ENCODE peak calls at places on chromosomes 2 and 18, in ten cellular contexts. H is breast epithelium, Z is GM23338, O is SK-N-SH, M is SK-N-MC, K is stomach, C is sigmoid colon, A is K562, S is transverse colon, Q is spleen. R is an unnamed sample.

GRCh38 chr2:47437287-47437686 is 34.3 kb downstream of the MSH2 start:
- DNase-seq in S (no peak), K (no peak), Q (no peak), O (peak), A (peak), Z (peak), M (no peak), H (no peak), C (no peak), R (no peak)

GRCh38 chr2:102191501-102191900 is 4.7 kb downstream of the IL1RL2 start:
- DNase-seq in C (no peak), H (no peak), O (no peak), S (no peak), A (no peak), Z (no peak), K (no peak), Q (no peak), M (no peak), R (no peak)

GRCh38 chr2:36360063-36360462 is 4.5 kb downstream of the CRIM1 start:
- DNase-seq in A (no peak), Z (no peak), C (no peak), H (no peak), S (no peak), Q (no peak), K (no peak), M (no peak), O (no peak), R (no peak)

GRCh38 chr2:236157366-236157765 is 10.8 kb downstream of the GBX2 start:
- DNase-seq in A (no peak), S (no peak), Z (no peak), K (no peak), M (no peak), Q (peak), C (no peak), O (no peak), H (no peak), R (no peak)

GRCh38 chr2:82139979-82140611 is 1835.5 kb upstream of the LRRTM1 start:
- DNase-seq in M (no peak), C (no peak), S (peak), A (no peak), Q (no peak), O (no peak), Z (no peak), K (no peak), H (no peak), R (no peak)

GRCh38 chr18:60978338-60978737 is 354.9 kb upstream of the CDH20 start:
- DNase-seq in M (no peak), Z (peak), H (no peak), A (no peak), S (no peak), O (no peak), C (no peak), Q (no peak), K (no peak), R (no peak)

GRCh38 chr2:128581849-128582244 is 263.2 kb upstream of the HS6ST1 start:
- DNase-seq in Z (no peak), H (peak), M (no peak), Q (no peak), K (no peak), C (no peak), A (no peak), S (no peak), O (no peak), R (no peak)

GRCh38 chr2:55590810-55591440 is 26.5 kb downstream of the PPP4R3B start:
- DNase-seq in K (no peak), O (no peak), C (no peak), S (no peak), A (peak), Q (no peak), M (no peak), Z (no peak), H (no peak), R (no peak)

GRCh38 chr2:226295123-226295522 is 504.5 kb downstream of the IRS1 start:
- DNase-seq in M (no peak), C (no peak), Z (no peak), K (no peak), H (no peak), Q (no peak), S (no peak), O (no peak), A (no peak), R (no peak)

GRCh38 chr2:178536037-178536436 is 55.8 kb downstream of the PLEKHA3 start:
- DNase-seq in K (no peak), A (no peak), H (no peak), M (no peak), S (no peak), O (no peak), C (no peak), Q (no peak), Z (no peak), R (no peak)

GRCh38 chr2:240325654-240326031 is 109.8 kb upstream of the GPC1 start:
- DNase-seq in O (peak), K (no peak), Z (no peak), H (no peak), Q (no peak), A (no peak), S (no peak), C (no peak), M (no peak), R (no peak)

GRCh38 chr18:56030060-56030459 is 442.1 kb upstream of the TCF4 start:
- DNase-seq in O (no peak), Q (no peak), C (no peak), A (no peak), S (no peak), Z (no peak), M (no peak), H (no peak), K (no peak), R (no peak)

GRCh38 chr2:5981241-5982055 is 289.3 kb downstream of the SOX11 start:
- DNase-seq in Z (peak), O (peak), A (no peak), H (no peak), Q (no peak), K (no peak), S (no peak), C (no peak), M (no peak), R (no peak)

GRCh38 chr2:46481541-46482193 is 2.3 kb downstream of the TMEM247 start:
- DNase-seq in M (no peak), Z (no peak), A (no peak), S (no peak), C (no peak), H (no peak), Q (no peak), O (no peak), K (no peak), R (no peak)

GRCh38 chr18:59200787-59201186 is 19.2 kb upstream of the GRP start:
- DNase-seq in A (peak), K (no peak), H (no peak), Z (peak), S (no peak), M (no peak), C (no peak), O (no peak), Q (no peak), R (no peak)

GRCh38 chr18:32469190-32469611 is 1.5 kb downstream of the GAREM1 start:
- DNase-seq in O (peak), M (no peak), Q (no peak), Z (no peak), K (peak), H (no peak), S (peak), A (peak), C (peak), R (no peak)

GRCh38 chr2:178397002-178397605 is 53.9 kb downstream of the PRKRA start:
- DNase-seq in C (no peak), H (no peak), S (no peak), Q (no peak), Z (peak), A (peak), K (no peak), O (peak), M (no peak), R (no peak)

GRCh38 chr2:121855456-121855985 is 100.1 kb downstream of the TSN start:
- DNase-seq in M (no peak), S (no peak), A (no peak), K (no peak), O (peak), H (no peak), C (no peak), Q (no peak), Z (no peak), R (no peak)

GRCh38 chr2:207109768-207110167 is 56.0 kb downstream of the KLF7 start:
- DNase-seq in M (no peak), C (no peak), A (no peak), Q (no peak), S (no peak), Z (no peak), K (no peak), H (no peak), O (no peak), R (no peak)

GRCh38 chr2:228084717-228085116 is 96.8 kb downstream of the SPHKAP start:
- DNase-seq in O (no peak), Z (no peak), A (no peak), M (no peak), Q (no peak), K (no peak), S (no peak), H (no peak), C (no peak), R (no peak)

GRCh38 chr2:181746844-181747243 is 66.5 kb upstream of the NEUROD1 start:
- DNase-seq in A (no peak), K (no peak), Q (no peak), S (no peak), M (no peak), H (no peak), Z (no peak), O (no peak), C (no peak), R (no peak)

GRCh38 chr18:73563345-73563744 is 584.3 kb downstream of the FBXO15 start:
- DNase-seq in K (no peak), S (no peak), C (no peak), M (no peak), Q (no peak), Z (no peak), H (no peak), A (no peak), O (no peak), R (no peak)

GRCh38 chr18:73421010-73421409 is 553.2 kb upstream of the NETO1 start:
- DNase-seq in H (no peak), S (no peak), K (no peak), O (no peak), C (no peak), Z (no peak), Q (no peak), M (no peak), A (no peak), R (no peak)

GRCh38 chr2:138724765-138725459 is 55.3 kb downstream of the NXPH2 start:
- DNase-seq in C (no peak), Q (no peak), A (no peak), O (no peak), H (no peak), M (no peak), K (no peak), S (no peak), Z (no peak), R (no peak)

GRCh38 chr2:236459393-236459792 is 110.2 kb upstream of the ACKR3 start:
- DNase-seq in Q (no peak), K (no peak), A (no peak), O (no peak), S (no peak), Z (no peak), H (no peak), M (no peak), C (no peak), R (no peak)

GRCh38 chr2:98615481-98615880 is 7.1 kb downstream of the UNC50 start:
- DNase-seq in Q (no peak), H (no peak), M (no peak), C (no peak), Z (peak), S (no peak), O (no peak), A (no peak), K (no peak), R (no peak)

GRCh38 chr2:100196786-100197494 is 54.5 kb upstream of the AFF3 start:
- DNase-seq in S (no peak), C (peak), A (no peak), K (no peak), Z (no peak), O (peak), M (no peak), Q (no peak), H (no peak), R (no peak)

GRCh38 chr2:41206004-41206403 is 754.1 kb upstream of the SLC8A1 start:
- DNase-seq in C (no peak), Q (no peak), O (no peak), K (no peak), S (no peak), H (no peak), Z (no peak), A (no peak), M (no peak), R (no peak)

GRCh38 chr2:44843086-44843485 is 98.4 kb upstream of the SIX3 start:
- DNase-seq in O (no peak), C (no peak), H (no peak), S (no peak), K (no peak), Q (no peak), Z (no peak), A (no peak), M (no peak), R (peak)

GRCh38 chr2:45180784-45181183 is 171.5 kb upstream of the SIX2 start:
- DNase-seq in M (no peak), K (no peak), H (no peak), A (no peak), C (no peak), Z (no peak), S (no peak), Q (no peak), O (no peak), R (no peak)

GRCh38 chr2:88182721-88183120 is 12.6 kb downstream of the THNSL2 start:
- DNase-seq in Q (no peak), K (no peak), S (no peak), A (no peak), M (no peak), O (no peak), Z (no peak), H (no peak), C (no peak), R (no peak)

GRCh38 chr2:237445611-237446332 is 31.8 kb upstream of the COL6A3 start:
- DNase-seq in Z (no peak), H (no peak), K (no peak), O (no peak), M (no peak), S (no peak), Q (no peak), A (no peak), C (no peak), R (no peak)

GRCh38 chr2:121596221-121597080 is 52.8 kb downstream of the CLASP1 start:
- DNase-seq in A (peak), Z (peak), Q (peak), M (no peak), H (no peak), C (no peak), S (peak), O (peak), K (no peak), R (no peak)

GRCh38 chr18:34709631-34710429 is at the start of gene DTNA:
- DNase-seq in Z (peak), Q (no peak), H (no peak), M (peak), K (no peak), C (no peak), S (no peak), A (no peak), O (peak), R (no peak)

GRCh38 chr2:143474568-143474967 is 345.3 kb downstream of the ARHGAP15 start:
- DNase-seq in A (no peak), K (no peak), M (no peak), O (no peak), H (no peak), C (no peak), S (no peak), Z (no peak), Q (no peak), R (no peak)

GRCh38 chr2:40330086-40330485 is 121.8 kb downstream of the SLC8A1 start:
- DNase-seq in Z (no peak), M (no peak), S (no peak), C (no peak), K (no peak), A (no peak), H (no peak), Q (no peak), O (no peak), R (no peak)

DNA sequence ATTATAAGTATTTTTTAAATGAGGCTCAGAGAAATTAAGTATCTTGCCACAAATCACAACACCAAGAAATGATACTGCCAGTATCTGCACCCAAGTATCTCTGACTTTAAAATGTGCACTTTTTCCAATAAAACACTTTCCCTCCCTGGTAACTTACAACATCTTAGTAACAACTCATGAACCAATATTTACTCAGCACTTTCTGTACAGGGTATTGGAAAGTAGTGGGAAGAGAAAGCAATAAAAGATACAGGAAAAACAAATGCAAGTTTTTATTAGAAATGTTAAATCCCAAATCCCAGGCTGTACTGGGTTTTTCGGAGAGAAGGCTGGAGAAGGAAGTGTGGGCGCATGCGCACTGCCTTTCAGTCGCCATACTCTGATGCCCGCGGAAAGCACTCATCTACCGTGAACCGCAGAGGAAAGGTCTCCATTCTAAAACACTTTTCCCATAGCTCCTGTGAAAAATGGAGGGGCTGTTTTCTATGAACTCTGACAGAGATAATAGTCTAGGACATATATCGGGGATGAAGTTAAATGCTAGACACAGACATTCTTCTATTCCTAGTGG is 52.1 kb downstream of the L3MBTL4 start:
- DNase-seq in O (no peak), Q (no peak), C (no peak), M (no peak), S (no peak), H (no peak), Z (no peak), A (no peak), K (no peak), R (no peak)
- H3K4me3 ChIP-seq in O (no peak), Q (no peak), C (no peak), M (peak), S (no peak), H (no peak), Z (no peak), A (no peak), K (no peak), R (no peak)

DNA sequence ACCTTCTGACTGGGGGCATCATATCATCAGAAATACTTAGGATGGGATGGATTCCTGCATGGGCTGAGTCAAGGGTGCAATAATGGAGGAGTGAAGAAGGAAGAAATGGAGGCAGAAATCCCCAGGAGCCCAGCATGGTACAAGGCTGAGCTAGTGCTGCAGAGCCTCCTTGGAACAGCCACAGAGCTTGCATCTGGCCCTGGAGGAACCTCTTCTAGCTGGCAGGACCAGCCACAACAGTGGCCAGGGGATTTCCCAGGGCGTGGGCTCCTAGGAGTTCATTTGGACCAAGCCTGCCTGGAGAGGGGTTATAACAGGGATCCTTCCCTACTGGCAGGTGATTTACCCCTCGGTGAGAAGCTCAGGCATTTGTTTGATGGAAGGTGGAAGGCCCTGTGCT is 4.7 kb upstream of the IL37 start:
- DNase-seq in M (no peak), Q (no peak), H (no peak), Z (no peak), K (no peak), A (no peak), C (no peak), S (no peak), O (no peak), R (no peak)
- TF ChIP-seq POLR2AphosphoS5 in M (no peak), Q (no peak), H (no peak), Z (no peak), K (no peak), A (no peak), C (no peak), S (no peak), O (no peak), R (no peak)

GRCh38 chr2:172095905-172096660 is 6.6 kb downstream of the DLX2 start:
- DNase-seq in A (no peak), Z (no peak), M (no peak), K (no peak), H (no peak), S (no peak), O (peak), Q (peak), C (no peak), R (peak)
- H3K4me3 ChIP-seq in A (no peak), Z (peak), M (peak), K (peak), H (peak), S (no peak), O (peak), Q (no peak), C (peak), R (peak)

GRCh38 chr2:65071499-65072180 is 15.4 kb downstream of the CEP68 start:
- DNase-seq in M (no peak), Z (peak), C (peak), Q (no peak), K (no peak), S (no peak), O (peak), A (peak), H (no peak), R (no peak)

GRCh38 chr2:65069425-65069824 is 13.2 kb downstream of the CEP68 start:
- DNase-seq in M (no peak), K (no peak), C (no peak), Q (no peak), Z (no peak), A (no peak), O (no peak), H (no peak), S (no peak), R (no peak)

GRCh38 chr2:65070856-65071255 is 14.6 kb downstream of the CEP68 start:
- DNase-seq in O (no peak), Z (no peak), K (no peak), M (no peak), H (no peak), S (no peak), C (no peak), Q (no peak), A (no peak), R (no peak)

GRCh38 chr2:65072181-65072970 is 16.2 kb downstream of the CEP68 start:
- DNase-seq in C (no peak), S (no peak), K (no peak), Q (no peak), O (no peak), M (no peak), H (no peak), Z (no peak), A (no peak), R (no peak)

DNA sequence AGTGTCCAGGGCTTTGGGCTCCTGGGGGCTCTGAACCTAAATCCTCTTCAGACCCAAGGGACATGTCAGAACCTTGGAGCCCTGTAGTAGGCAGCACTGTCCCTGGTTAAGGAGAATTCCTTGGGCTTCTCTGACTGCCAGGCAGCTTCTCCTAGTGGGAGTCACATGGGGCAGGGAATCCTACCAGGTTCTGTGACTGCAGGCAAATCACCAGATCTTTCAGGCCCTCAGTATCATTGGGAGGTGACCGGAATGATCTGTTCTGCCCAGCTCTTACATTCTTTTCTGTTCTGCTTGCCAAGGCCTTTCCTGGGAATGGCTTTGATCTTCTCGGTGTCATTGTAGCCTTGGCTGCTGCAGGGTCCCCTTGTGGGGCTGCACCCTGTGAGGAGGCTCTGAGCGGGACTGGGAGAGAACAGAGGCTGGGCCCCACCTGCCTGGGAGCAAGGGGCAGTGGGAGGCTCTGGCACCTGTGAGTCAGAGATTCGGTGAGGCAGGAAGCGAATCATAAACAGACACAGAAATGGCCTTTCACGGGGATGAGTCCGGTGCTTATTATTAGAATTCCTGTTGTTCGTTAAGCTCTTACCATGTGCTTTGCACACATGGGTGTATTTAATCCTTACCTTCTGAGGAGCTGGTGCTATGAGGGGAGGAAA is 14.1 kb downstream of the CEP68 start:
- DNase-seq in K (no peak), M (no peak), Z (no peak), A (no peak), O (no peak), H (peak), Q (no peak), C (no peak), S (peak), R (no peak)
- TF ChIP-seq POLR2AphosphoS5 in K (no peak), M (no peak), Z (no peak), A (no peak), O (no peak), H (no peak), Q (peak), C (no peak), S (peak), R (no peak)

R was measured in vagina.